ENCODE peak calls at places on chromosomes 12 and 14, in four cellular contexts. P is endothelial cell of umbilical vein, W is heart right ventricle, D is fibroblast of mammary gland. Q is an unnamed sample.

GRCh38 chr14:24911324-24912095 is 138.4 kb downstream of the STXBP6 start:
- DNase-seq in P (no peak), W (peak; percentile 13), D (peak; percentile 88), Q (no peak)

GRCh38 chr12:54566792-54567191 is 17.4 kb downstream of the PDE1B start:
- DNase-seq in P (no peak), W (no peak), D (no peak), Q (no peak)

GRCh38 chr14:68740798-68741480 is 51.9 kb downstream of the ZFP36L1 start:
- DNase-seq in P (no peak), W (no peak), D (no peak), Q (no peak)

GRCh38 chr12:40834321-40834720 is 142.1 kb downstream of the CNTN1 start:
- DNase-seq in P (no peak), W (no peak), D (no peak), Q (no peak)

GRCh38 chr12:122886851-122887816 is 8.8 kb downstream of the VPS37B start:
- DNase-seq in P (peak; percentile 71), W (no peak), D (peak; percentile 80), Q (no peak)

GRCh38 chr14:94138256-94138655 is 8.9 kb upstream of the IFI27L2 start:
- DNase-seq in P (no peak), W (no peak), D (no peak), Q (no peak)

GRCh38 chr12:43898474-43898873 is 62.6 kb downstream of the TMEM117 start:
- DNase-seq in P (no peak), W (no peak), D (no peak), Q (no peak)

GRCh38 chr14:38887696-38888095 is 215.3 kb downstream of the SEC23A start:
- DNase-seq in P (no peak), W (no peak), D (no peak), Q (no peak)

GRCh38 chr12:128178971-128179370 is 88.0 kb upstream of the TMEM132C start:
- DNase-seq in P (no peak), W (no peak), D (no peak), Q (no peak)

GRCh38 chr14:22044193-22044592 is 370.6 kb upstream of the OR4E1 start:
- DNase-seq in P (no peak), W (no peak), D (no peak), Q (no peak)

GRCh38 chr14:22046063-22046462 is 372.4 kb upstream of the OR4E1 start:
- DNase-seq in P (no peak), W (no peak), D (no peak), Q (no peak)

GRCh38 chr14:22052795-22053194 is 379.2 kb upstream of the OR4E1 start:
- DNase-seq in P (no peak), W (no peak), D (no peak), Q (no peak)

DNA sequence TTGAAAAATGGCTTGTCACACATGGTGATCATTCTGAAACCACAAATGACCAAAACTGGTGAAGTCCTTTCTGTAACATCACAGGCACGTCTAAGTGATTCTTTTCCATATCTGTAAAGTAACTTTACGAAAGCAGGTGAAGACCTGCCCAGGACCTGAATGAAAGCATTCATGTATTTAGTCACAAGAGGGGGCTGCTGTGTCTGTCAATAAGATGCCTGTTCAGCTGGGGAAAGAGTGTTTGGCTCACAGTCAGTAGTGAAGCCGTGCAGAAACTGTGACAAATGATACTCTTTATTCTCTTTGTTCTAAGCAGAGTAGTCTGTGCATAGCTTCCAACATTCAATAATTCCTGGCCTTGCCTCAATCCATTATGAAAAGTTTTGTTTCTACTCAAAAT is 373.5 kb upstream of the OR4E1 start:
- DNase-seq in P (peak; percentile 34), W (no peak), D (no peak), Q (no peak)
- TF ChIP-seq CTCF in P (peak; percentile 30), W (peak; percentile 9), D (peak; percentile 11), Q (peak; percentile 12)

GRCh38 chr12:87266305-87266704 is 762.9 kb downstream of the C12orf50 start:
- DNase-seq in P (no peak), W (no peak), D (peak; percentile 12), Q (no peak)
- TF ChIP-seq CTCF in P (no peak), W (no peak), D (peak; percentile 15), Q (peak; percentile 28)

GRCh38 chr12:68159681-68160304 is at the start of gene IFNG:
- DNase-seq in P (no peak), W (no peak), D (no peak), Q (no peak)

GRCh38 chr12:68157295-68157871 is 2.2 kb downstream of the IFNG start:
- DNase-seq in P (no peak), W (no peak), D (no peak), Q (no peak)

GRCh38 chr12:68154768-68155167 is 4.8 kb downstream of the IFNG start:
- DNase-seq in P (no peak), W (no peak), D (no peak), Q (no peak)

GRCh38 chr12:68162374-68162773 is 2.8 kb upstream of the IFNG start:
- DNase-seq in P (no peak), W (no peak), D (no peak), Q (no peak)

GRCh38 chr12:68158427-68158826 is 1.1 kb downstream of the IFNG start:
- DNase-seq in P (no peak), W (no peak), D (peak; percentile 28), Q (no peak)
- TF ChIP-seq CTCF in P (no peak), W (peak; percentile 38), D (peak; percentile 57), Q (peak; percentile 34)

GRCh38 chr12:116302200-116303075 is 24.9 kb upstream of the MED13L start:
- DNase-seq in P (no peak), W (no peak), D (peak; percentile 38), Q (no peak)
- TF ChIP-seq CTCF in P (no peak), W (no peak), D (no peak), Q (no peak)

DNA sequence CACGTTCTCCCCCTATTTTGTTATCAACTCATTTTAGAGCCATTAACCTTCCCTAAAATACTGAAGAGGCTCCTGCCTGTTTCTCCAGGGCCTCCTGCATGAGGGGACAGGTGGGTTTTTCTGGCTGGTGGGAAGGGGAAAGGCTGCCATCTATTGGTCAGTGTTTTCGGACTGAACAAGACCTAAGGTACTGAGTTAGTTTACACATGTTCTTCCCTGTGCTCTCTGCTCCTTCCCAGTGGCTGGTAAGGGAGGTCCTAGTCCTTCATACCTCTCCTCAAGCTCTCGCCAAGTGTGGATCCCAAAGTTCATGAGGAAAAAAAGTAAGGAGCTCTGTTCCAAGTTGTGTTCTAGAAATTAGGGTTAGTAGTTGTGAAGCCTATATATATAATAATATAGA is 357.5 kb downstream of the FSCB start:
- DNase-seq in P (no peak), W (no peak), D (no peak), Q (no peak)
- TF ChIP-seq CTCF in P (no peak), W (no peak), D (no peak), Q (peak; percentile 38)